ENCODE peak calls at places on chromosomes 5 and 9, in ten cellular contexts. U is breast epithelium, A is Peyer's patch, I is IMR-90, D is adrenal gland, V is stomach, E is transverse colon, R is tibial nerve, Z is heart left ventricle, L is right lobe of liver. N is an unnamed sample.

GRCh38 chr9:113548221-113549041 is 84.9 kb downstream of the RGS3 start:
- DNase-seq in R (no peak), U (peak; percentile 50), L (peak; percentile 54), D (peak; percentile 69), I (no peak), A (peak; percentile 64), Z (peak; percentile 88), E (peak; percentile 61), V (peak; percentile 62), N (peak; percentile 77)

GRCh38 chr9:87498046-87498815 is 564 bp downstream of the DAPK1 start:
- DNase-seq in U (no peak), V (peak; percentile 57), E (peak; percentile 45), A (peak; percentile 67), L (peak; percentile 64), Z (peak; percentile 45), I (no peak), R (no peak), D (no peak), N (peak; percentile 78)

GRCh38 chr9:93673844-93674334 is 97.5 kb downstream of the PHF2 start:
- DNase-seq in U (peak; percentile 13), D (no peak), Z (peak; percentile 15), R (no peak), E (peak; percentile 3), V (peak; percentile 2), L (peak; percentile 12), A (peak; percentile 34), I (no peak), N (peak; percentile 52)

GRCh38 chr5:135458921-135459331 is 6.8 kb upstream of the TIFAB start:
- DNase-seq in R (no peak), Z (no peak), A (peak; percentile 57), U (no peak), L (no peak), E (peak; percentile 84), D (no peak), V (peak; percentile 93), I (peak; percentile 35), N (peak; percentile 63)

GRCh38 chr5:67493676-67494075 is 297.1 kb upstream of the CD180 start:
- DNase-seq in I (no peak), R (no peak), E (peak; percentile 54), A (peak; percentile 57), Z (peak; percentile 60), D (no peak), U (no peak), L (peak; percentile 31), V (peak; percentile 37), N (no peak)

GRCh38 chr5:103258957-103259704 is 568 bp downstream of the MACIR start:
- DNase-seq in U (peak; percentile 18), R (peak; percentile 16), L (peak; percentile 69), I (peak; percentile 19), D (peak; percentile 60), Z (peak; percentile 64), V (peak; percentile 64), A (peak; percentile 75), E (peak; percentile 70), N (peak; percentile 74)

GRCh38 chr5:138095100-138095907 is 11.5 kb downstream of the WNT8A start:
- DNase-seq in D (no peak), L (no peak), R (no peak), I (no peak), A (no peak), V (no peak), E (no peak), Z (no peak), U (no peak), N (no peak)

GRCh38 chr9:76216161-76216649 is 178.0 kb downstream of the RFK start:
- DNase-seq in D (no peak), Z (no peak), A (no peak), V (no peak), I (peak; percentile 98), L (no peak), R (no peak), E (no peak), U (no peak), N (no peak)

GRCh38 chr5:154190652-154191304 is at the start of gene GALNT10:
- DNase-seq in D (peak; percentile 70), V (peak; percentile 69), U (no peak), L (peak; percentile 78), E (peak; percentile 70), I (peak; percentile 66), Z (peak; percentile 78), A (peak; percentile 80), R (no peak), N (peak; percentile 77)

GRCh38 chr5:117497626-117498025 is 923.0 kb upstream of the SEMA6A start:
- DNase-seq in I (no peak), D (no peak), V (no peak), Z (no peak), E (no peak), L (no peak), U (no peak), A (no peak), R (no peak), N (no peak)

GRCh38 chr9:13450723-13451122 is 171.2 kb upstream of the MPDZ start:
- DNase-seq in Z (no peak), I (no peak), R (no peak), D (no peak), A (no peak), E (no peak), U (no peak), V (no peak), L (no peak), N (no peak)

GRCh38 chr5:170280090-170280493 is 17.5 kb downstream of the LCP2 start:
- DNase-seq in V (no peak), D (no peak), Z (no peak), A (no peak), R (no peak), L (no peak), E (no peak), I (no peak), U (peak; percentile 80), N (peak; percentile 84)

GRCh38 chr5:179195561-179196419 is 135.6 kb downstream of the ZNF354C start:
- DNase-seq in A (no peak), D (no peak), I (no peak), L (no peak), U (no peak), E (no peak), R (no peak), Z (no peak), V (no peak), N (peak; percentile 54)

DNA sequence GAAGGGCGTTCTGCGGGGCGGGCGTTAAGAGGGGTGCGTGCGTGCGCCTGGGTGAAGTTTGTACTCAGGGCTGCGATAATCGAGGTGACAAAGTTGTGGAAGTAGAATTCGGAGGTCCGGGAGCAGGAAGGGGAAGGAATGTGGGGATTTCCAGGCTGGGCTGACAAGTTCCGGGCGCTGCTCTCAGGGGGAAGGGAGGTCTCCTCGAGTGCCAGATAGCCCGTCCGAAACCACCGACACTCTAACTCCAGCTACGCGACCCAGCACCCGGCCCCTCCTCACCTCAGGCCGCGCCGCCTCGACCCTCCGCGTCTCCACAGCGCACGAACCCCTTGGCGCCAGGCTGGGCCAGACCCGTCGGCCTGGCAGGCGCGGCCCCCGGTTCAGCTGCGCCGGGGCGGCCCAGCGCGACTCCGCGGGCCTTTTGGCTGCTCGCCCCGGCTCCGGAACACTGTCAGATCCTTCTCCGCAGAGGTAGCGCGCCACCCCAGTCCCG is at the start of gene IL6ST:
- DNase-seq in E (peak; percentile 60), D (no peak), V (peak; percentile 71), Z (no peak), A (peak; percentile 75), L (no peak), I (peak; percentile 93), U (no peak), R (peak; percentile 47), N (no peak)
- TF ChIP-seq POLR2A in E (peak; percentile 93), D (peak; percentile 97), V (no peak), Z (peak; percentile 51), A (peak; percentile 93), L (peak; percentile 100), I (peak; percentile 95), U (no peak), R (peak; percentile 87), N (no peak)

GRCh38 chr9:111559000-111559610 is 34.1 kb downstream of the ZNF483 start:
- DNase-seq in E (no peak), R (no peak), L (peak; percentile 43), V (no peak), U (no peak), A (peak; percentile 76), I (peak; percentile 69), D (no peak), Z (no peak), N (no peak)

GRCh38 chr9:111566234-111566633 is 33.2 kb downstream of the PTGR1 start:
- DNase-seq in L (peak; percentile 70), Z (peak; percentile 49), I (no peak), U (no peak), D (peak; percentile 25), E (no peak), A (no peak), V (no peak), R (no peak), N (no peak)

GRCh38 chr9:111561165-111561719 is 36.3 kb downstream of the ZNF483 start:
- DNase-seq in Z (no peak), L (no peak), R (no peak), E (no peak), V (no peak), I (no peak), D (no peak), A (no peak), U (no peak), N (no peak)
- H3K4me3 ChIP-seq in Z (no peak overlapping the region), L (no peak overlapping the region), R (no peak overlapping the region), E (no peak overlapping the region), V (no peak overlapping the region), I (no peak overlapping the region), D (no peak overlapping the region), A (no peak overlapping the region), U (no peak overlapping the region), N (no peak overlapping the region)

GRCh38 chr9:133960568-133961129 is 31.5 kb downstream of the VAV2 start:
- DNase-seq in E (no peak), R (no peak), A (peak; percentile 71), D (no peak), Z (peak; percentile 38), U (no peak), L (peak; percentile 50), V (peak; percentile 50), I (no peak), N (no peak)
- H3K4me1 ChIP-seq in E (peaks cover 4% of the 10 kb centered on the region), R (peaks cover 70% of the 10 kb centered on the region), A (peaks cover 53% of the 10 kb centered on the region), D (peaks cover 48% of the 10 kb centered on the region), Z (peaks cover 17% of the 10 kb centered on the region), U (peaks cover 2% of the 10 kb centered on the region), L (peaks cover 18% of the 10 kb centered on the region), V (peaks cover 69% of the 10 kb centered on the region), I (peaks cover 20% of the 10 kb centered on the region), N (peaks cover 10% of the 10 kb centered on the region)

GRCh38 chr9:90103771-90104170 is 499.0 kb downstream of the GADD45G start:
- DNase-seq in E (no peak), R (no peak), A (no peak), I (no peak), L (no peak), U (no peak), D (no peak), Z (no peak), V (no peak), N (no peak)
- TF ChIP-seq POLR2A in E (no peak), R (no peak), A (no peak), I (no peak), L (no peak), U (no peak), D (no peak), Z (no peak), V (no peak), N (no peak)

GRCh38 chr9:136587145-136587943 is 41.5 kb upstream of the NOTCH1 start:
- DNase-seq in L (peak; percentile 75), Z (peak; percentile 93), E (peak; percentile 65), D (no peak), V (peak; percentile 31), U (no peak), A (peak; percentile 65), R (peak; percentile 56), I (peak; percentile 48), N (peak; percentile 86)
- H3K4me3 ChIP-seq in L (no peak overlapping the region), Z (no peak overlapping the region), E (no peak overlapping the region), D (no peak overlapping the region), V (no peak overlapping the region), U (peak overlapping the region; percentile 14), A (no peak overlapping the region), R (no peak overlapping the region), I (no peak overlapping the region), N (no peak overlapping the region)